ENCODE peak calls at places on chromosome 7, in six cellular contexts. W is neuronal stem cell; C is Peyer's patch; L is body of pancreas; F is PC-9; N is CD8-positive, alpha-beta T cell. U is an unnamed sample. For H3K27me3 and H3K9me3, the result is how much of the 10 kb centered on the place peaks cover.

GRCh38 chr7:99089914-99090629 is 53.8 kb downstream of the SMURF1 start:
- DNase-seq in F (no peak), C (no peak), W (no peak), L (peak), N (no peak), U (no peak)

GRCh38 chr7:26856481-26856880 is 7.9 kb downstream of the SKAP2 start:
- DNase-seq in L (no peak), W (no peak), C (no peak), F (no peak), N (no peak), U (no peak)

GRCh38 chr7:11779864-11780263 is 52.1 kb downstream of the THSD7A start:
- DNase-seq in N (no peak), W (no peak), F (no peak), L (no peak), C (no peak), U (no peak)

GRCh38 chr7:148230883-148231282 is 359.7 kb upstream of the C7orf33 start:
- DNase-seq in F (no peak), L (no peak), N (no peak), C (no peak), W (no peak), U (no peak)

GRCh38 chr7:32126843-32127242 is 56.6 kb upstream of the PDE1C start:
- DNase-seq in C (no peak), F (no peak), W (no peak), N (no peak), L (no peak), U (no peak)

GRCh38 chr7:126079581-126079980 is 1150.0 kb upstream of the POT1 start:
- DNase-seq in N (no peak), L (no peak), F (no peak), W (no peak), C (no peak), U (no peak)

GRCh38 chr7:149564340-149565095 is 66.9 kb upstream of the ZNF746 start:
- DNase-seq in W (no peak), L (no peak), N (no peak), C (no peak), F (no peak), U (no peak)

GRCh38 chr7:134589491-134589941 is 40.6 kb downstream of the AKR1B15 start:
- DNase-seq in N (no peak), F (peak), C (no peak), W (no peak), L (no peak), U (no peak)

GRCh38 chr7:105454921-105455320 is 66.2 kb upstream of the SRPK2 start:
- DNase-seq in F (no peak), W (no peak), N (no peak), L (no peak), C (no peak), U (no peak)

GRCh38 chr7:44184221-44184873 is 4.9 kb downstream of the GCK start:
- DNase-seq in L (no peak), W (no peak), C (no peak), F (peak), N (no peak), U (peak)

GRCh38 chr7:15795371-15795770 is 108.9 kb upstream of the MEOX2 start:
- DNase-seq in F (no peak), L (no peak), W (no peak), N (no peak), C (no peak), U (no peak)

GRCh38 chr7:19296617-19297016 is 151.4 kb upstream of the FERD3L start:
- DNase-seq in C (no peak), L (no peak), N (no peak), W (no peak), F (no peak), U (no peak)
- H3K4me3 ChIP-seq in C (no peak), L (no peak), N (no peak), W (no peak), F (no peak), U (no peak)

GRCh38 chr7:25852249-25852994 is 299.6 kb upstream of the NFE2L3 start:
- DNase-seq in W (no peak), L (no peak), N (no peak), C (no peak), F (no peak), U (no peak)
- H3K27me3 ChIP-seq in W (under half), L (under half), N (half or more), C (under half), F (under half), U (under half)

DNA sequence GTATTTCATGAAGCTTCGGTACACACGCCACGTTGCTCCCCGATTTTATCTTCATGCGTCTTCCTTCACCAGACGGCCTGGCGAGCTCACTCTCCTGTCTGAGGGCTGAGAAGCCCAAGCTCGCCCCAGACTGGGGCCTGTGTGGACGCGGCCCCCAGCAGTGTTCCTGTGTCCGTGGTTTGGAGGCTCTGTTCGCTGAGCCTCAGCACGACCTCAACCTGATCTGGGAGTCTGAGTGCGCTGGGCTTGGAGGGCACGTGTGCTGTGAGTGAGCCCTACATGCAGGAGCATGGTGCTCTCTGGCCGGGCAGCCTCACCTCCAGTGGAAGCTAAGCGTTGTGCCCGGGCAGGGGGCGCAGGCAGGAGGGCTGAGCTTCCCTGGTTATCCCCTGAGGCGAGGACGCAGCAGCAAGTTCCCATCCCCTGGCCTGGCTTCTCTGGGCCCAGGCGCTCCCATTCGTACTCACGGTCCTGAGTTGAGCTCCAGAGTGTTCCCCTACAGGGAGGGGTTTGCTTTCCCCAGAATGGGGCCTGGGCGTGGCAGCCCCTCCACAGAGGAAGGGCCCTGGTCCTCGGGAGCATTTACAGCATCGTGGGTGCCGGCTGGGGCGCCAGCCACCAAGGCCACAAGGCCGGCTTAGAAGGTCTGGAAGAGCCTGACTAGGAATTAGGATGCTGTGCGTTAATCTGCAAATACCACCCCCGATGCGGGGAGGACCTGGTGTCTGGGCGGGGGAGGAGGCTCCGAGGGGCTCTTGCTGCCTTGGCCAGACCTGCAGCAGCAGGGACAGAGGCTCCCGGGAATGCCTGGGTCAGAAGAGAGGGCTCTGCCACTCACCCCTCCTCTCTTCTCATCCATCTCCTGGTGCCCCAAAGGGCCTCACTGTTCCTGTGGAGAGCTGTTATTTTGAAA is 400.6 kb downstream of the DNAJB6 start:
- DNase-seq in C (no peak), L (no peak), F (no peak), W (peak), N (no peak), U (peak)
- H3K9me3 ChIP-seq in C (under half), L (under half), F (under half), W (under half), N (under half), U (under half)

DNA sequence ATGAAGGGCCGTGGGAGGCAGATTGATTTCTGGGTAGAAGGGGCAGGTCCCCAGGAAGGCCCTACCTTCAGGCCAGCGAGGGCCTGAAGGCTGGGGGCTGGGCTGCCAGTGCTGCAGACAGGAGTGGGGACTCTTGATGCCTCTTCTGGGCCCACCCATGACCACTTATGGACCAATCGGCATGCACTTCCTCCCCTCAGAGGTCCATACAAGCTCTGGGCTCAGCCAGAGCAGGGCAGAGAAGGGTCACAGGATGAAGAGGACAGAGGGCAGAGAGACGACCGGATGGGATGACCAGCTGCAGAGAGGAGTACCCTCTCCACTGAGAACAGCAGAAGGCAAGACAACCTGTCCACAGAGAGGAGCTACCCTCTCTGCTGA is 120.1 kb downstream of the DYNC2I1 start:
- DNase-seq in N (no peak), F (no peak), L (no peak), W (no peak), C (no peak), U (no peak)
- H3K4me3 ChIP-seq in N (peak), F (peak), L (no peak), W (peak), C (peak), U (no peak)

GRCh38 chr7:74329225-74329624 is 40.0 kb downstream of the CLIP2 start:
- DNase-seq in W (no peak), F (no peak), L (no peak), C (no peak), N (no peak), U (no peak)
- H3K27me3 ChIP-seq in W (under half), F (under half), L (under half), C (under half), N (under half), U (under half)

GRCh38 chr7:54944179-54944578 is 74.6 kb upstream of the EGFR start:
- DNase-seq in W (no peak), F (no peak), C (no peak), L (no peak), N (no peak), U (no peak)
- H3K9me3 ChIP-seq in W (under half), F (under half), C (under half), L (under half), N (under half), U (under half)